ENCODE peak calls at places on chromosomes 1 and 21, in eight cellular contexts. G is left lung, Q is BE2C, I is HFF-Myc, Z is WTC11, S is fibroblast of the aortic adventitia, B is Calu3, F is foreskin fibroblast. K is an unnamed sample.

GRCh38 chr1:192994141-192994540 is 65.0 kb downstream of the UCHL5 start:
- DNase-seq in G (no peak), Z (no peak), Q (no peak), F (no peak), B (no peak), S (no peak), I (no peak), K (no peak)

GRCh38 chr21:40215941-40216340 is 348.7 kb downstream of the PCP4 start:
- DNase-seq in S (no peak), B (no peak), Q (no peak), I (no peak), F (no peak), G (no peak), Z (no peak), K (no peak)

GRCh38 chr21:39637197-39637970 is 24.6 kb downstream of the B3GALT5 start:
- DNase-seq in Z (no peak), B (no peak), F (no peak), Q (no peak), G (no peak), S (no peak), I (no peak), K (no peak)

GRCh38 chr21:45590246-45590725 is 48.0 kb upstream of the SLC19A1 start:
- DNase-seq in G (peak), F (peak), Q (peak), Z (peak), I (no peak), B (no peak), S (peak), K (peak)

GRCh38 chr1:50774759-50775351 is 185.2 kb downstream of the FAF1 start:
- DNase-seq in I (peak), B (peak), F (peak), S (peak), Q (peak), Z (no peak), G (no peak), K (peak)

GRCh38 chr1:6080469-6080868 is 34.8 kb downstream of the KCNAB2 start:
- DNase-seq in I (no peak), B (peak), G (no peak), S (no peak), Z (no peak), F (no peak), Q (no peak), K (no peak)

GRCh38 chr1:100360790-100361232 is 8.5 kb downstream of the CDC14A start:
- DNase-seq in I (no peak), Z (no peak), B (no peak), G (no peak), S (peak), F (peak), Q (no peak), K (no peak)

GRCh38 chr1:99548924-99549605 is 96.8 kb upstream of the PALMD start:
- DNase-seq in B (no peak), Z (no peak), I (no peak), S (peak), G (no peak), Q (peak), F (no peak), K (no peak)

GRCh38 chr1:226108935-226109828 is 46.7 kb downstream of the H3-3A start:
- DNase-seq in F (peak), G (no peak), Z (no peak), I (no peak), Q (no peak), B (no peak), S (peak), K (no peak)

GRCh38 chr1:208988811-208989222 is 594.7 kb upstream of the CAMK1G start:
- DNase-seq in B (peak), G (no peak), Z (no peak), I (peak), S (peak), F (peak), Q (no peak), K (no peak)

GRCh38 chr1:44237721-44238457 is 24.6 kb downstream of the DMAP1 start:
- DNase-seq in F (peak), I (peak), Z (peak), B (no peak), G (peak), S (no peak), Q (peak), K (peak)

GRCh38 chr1:182259963-182260362 is 131.6 kb downstream of the GLUL start:
- DNase-seq in F (no peak), Z (no peak), Q (no peak), S (no peak), B (no peak), I (no peak), G (no peak), K (no peak)

GRCh38 chr21:43369124-43369523 is 57.8 kb downstream of the SIK1 start:
- DNase-seq in Q (peak), F (peak), I (no peak), G (peak), S (no peak), B (no peak), Z (no peak), K (no peak)

GRCh38 chr1:70762386-70762785 is 285.2 kb downstream of the PTGER3 start:
- DNase-seq in B (no peak), Z (no peak), Q (no peak), G (no peak), F (no peak), I (no peak), S (no peak), K (no peak)

GRCh38 chr1:226644541-226645176 is 94.4 kb downstream of the ITPKB start:
- DNase-seq in Q (no peak), G (peak), B (no peak), F (no peak), S (no peak), I (no peak), Z (no peak), K (no peak)

GRCh38 chr1:21311016-21311415 is 20.8 kb upstream of the ECE1 start:
- DNase-seq in Q (no peak), I (no peak), S (no peak), G (no peak), B (peak), Z (no peak), F (no peak), K (no peak)

GRCh38 chr1:94799201-94799600 is 21.0 kb upstream of the SLC44A3 start:
- DNase-seq in S (no peak), G (no peak), B (no peak), Q (no peak), F (no peak), Z (no peak), I (no peak), K (no peak)

GRCh38 chr1:162914601-162915000 is 53.6 kb upstream of the CCDC190 start:
- DNase-seq in F (no peak), B (no peak), I (no peak), Q (no peak), G (no peak), Z (no peak), S (no peak), K (no peak)

GRCh38 chr1:208252126-208252853 is 8.1 kb upstream of the PLXNA2 start:
- DNase-seq in Z (peak), S (no peak), F (no peak), B (peak), I (no peak), Q (peak), G (no peak), K (no peak)

GRCh38 chr1:223248787-223249175 is 105.7 kb upstream of the TLR5 start:
- DNase-seq in I (no peak), B (no peak), S (no peak), Q (no peak), F (no peak), G (no peak), Z (no peak), K (no peak)

GRCh38 chr21:19011448-19011847 is 607.9 kb upstream of the TMPRSS15 start:
- DNase-seq in Q (no peak), I (no peak), B (no peak), Z (no peak), S (no peak), F (no peak), G (no peak), K (no peak)

GRCh38 chr1:88571510-88571909 is 112.6 kb upstream of the PKN2 start:
- DNase-seq in F (no peak), S (no peak), Z (no peak), B (no peak), Q (no peak), G (no peak), I (no peak), K (no peak)

GRCh38 chr1:42462828-42463763 is at the start of gene CCDC30:
- DNase-seq in S (peak), G (peak), F (peak), Z (peak), B (peak), I (peak), Q (peak), K (peak)

GRCh38 chr1:91804546-91805023 is 81.4 kb downstream of the TGFBR3 start:
- DNase-seq in Z (no peak), F (no peak), I (no peak), B (peak), G (no peak), S (no peak), Q (no peak), K (no peak)

GRCh38 chr1:55735110-55735509 is 519.9 kb upstream of the USP24 start:
- DNase-seq in G (no peak), I (no peak), S (no peak), Z (no peak), B (no peak), F (peak), Q (no peak), K (no peak)

GRCh38 chr1:156160744-156161181 is 7.4 kb downstream of the SEMA4A start:
- DNase-seq in Z (peak), S (no peak), G (peak), Q (peak), B (no peak), F (peak), I (no peak), K (peak)

GRCh38 chr1:14413809-14414208 is 184.7 kb upstream of the KAZN start:
- DNase-seq in I (no peak), S (peak), Q (no peak), F (peak), G (no peak), B (no peak), Z (no peak), K (no peak)

GRCh38 chr1:2353215-2353906 is 38.0 kb downstream of the MORN1 start:
- DNase-seq in Q (peak), I (no peak), B (no peak), S (peak), Z (no peak), G (peak), F (no peak), K (no peak)

GRCh38 chr21:31577280-31577679 is 82.2 kb upstream of the SOD1 start:
- DNase-seq in Z (no peak), I (no peak), F (no peak), B (no peak), S (no peak), G (no peak), Q (no peak), K (no peak)

GRCh38 chr1:228176024-228176395 is 10.4 kb downstream of the IBA57 start:
- DNase-seq in Z (no peak), S (no peak), I (no peak), F (no peak), G (no peak), B (no peak), Q (no peak), K (no peak)

GRCh38 chr1:228176461-228177182 is 11.0 kb downstream of the IBA57 start:
- DNase-seq in S (no peak), Z (no peak), B (no peak), I (no peak), Q (no peak), G (no peak), F (no peak), K (no peak)

GRCh38 chr1:228175316-228176023 is 9.9 kb downstream of the IBA57 start:
- DNase-seq in I (no peak), Q (no peak), F (no peak), Z (no peak), G (peak), S (no peak), B (no peak), K (no peak)

GRCh38 chr1:228172591-228173527 is 7.3 kb downstream of the IBA57 start:
- DNase-seq in Q (no peak), Z (no peak), I (no peak), F (no peak), G (no peak), S (no peak), B (no peak), K (no peak)

DNA sequence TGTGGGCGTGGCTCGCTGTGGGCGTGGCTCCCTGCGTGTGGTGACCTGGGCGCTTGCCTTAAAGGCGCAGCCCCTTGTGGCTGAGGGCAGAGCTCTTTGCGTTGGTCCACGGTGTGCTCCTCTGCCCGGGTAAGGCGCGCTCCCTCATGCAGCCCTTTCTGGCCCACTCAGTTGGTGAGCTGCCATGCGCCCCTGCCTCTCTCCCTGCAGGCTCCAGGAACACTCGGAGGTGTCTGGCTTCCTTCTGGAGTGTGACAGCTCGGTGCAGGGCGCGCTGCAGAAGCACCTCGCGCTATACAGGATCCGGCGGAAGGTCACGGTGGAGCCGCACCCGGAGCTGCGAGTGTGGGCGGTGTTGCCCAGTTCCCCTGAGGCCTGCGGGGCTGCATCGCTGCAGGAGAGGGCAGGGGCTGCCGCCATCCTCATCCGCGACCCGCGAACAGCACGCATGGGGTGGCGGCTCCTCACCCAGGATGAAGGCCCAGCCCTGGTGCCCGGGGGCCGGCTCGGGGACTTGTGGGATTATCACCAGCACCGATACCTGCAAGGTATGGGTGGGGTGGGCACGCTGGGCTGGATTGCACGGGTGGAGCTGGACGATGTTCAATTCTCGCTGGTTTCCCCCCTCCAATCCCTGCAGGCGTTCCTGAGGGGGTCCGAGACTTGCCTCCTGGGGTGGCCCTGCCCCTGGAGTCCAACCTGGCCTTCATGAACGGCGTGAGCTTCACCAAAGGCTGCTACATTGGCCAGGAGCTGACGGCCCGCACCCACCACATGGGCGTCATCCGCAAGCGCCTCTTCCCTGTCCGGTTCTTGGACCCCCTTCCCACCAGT is 9.1 kb downstream of the IBA57 start:
- DNase-seq in S (no peak), Z (peak), G (peak), B (no peak), F (no peak), Q (peak), I (no peak), K (no peak)
- TF ChIP-seq CTCF in S (no peak), Z (no peak), G (no peak), B (no peak), F (no peak), Q (no peak), I (no peak), K (no peak)

DNA sequence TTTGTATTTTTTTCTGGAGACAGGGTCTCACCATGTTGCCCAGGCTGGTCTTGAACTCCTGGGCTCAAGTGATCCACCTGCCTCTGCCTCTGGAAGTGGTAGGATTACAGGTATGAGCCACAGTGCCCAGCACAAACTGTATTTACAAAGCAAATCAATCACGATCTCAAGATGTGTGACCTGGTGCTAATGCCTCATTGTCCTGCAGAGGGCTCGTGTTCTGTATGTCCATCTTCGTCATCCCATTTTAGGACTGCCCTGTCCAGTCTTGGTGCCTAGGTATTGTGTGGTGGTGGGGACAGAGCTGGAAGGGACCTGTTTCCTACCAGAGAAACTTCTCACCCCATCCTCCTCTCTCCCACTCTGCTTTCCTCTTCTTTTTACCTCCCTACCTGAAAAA is 20.2 kb downstream of the PROK1 start:
- DNase-seq in S (no peak), F (no peak), Q (no peak), Z (no peak), G (no peak), B (no peak), I (no peak), K (no peak)
- TF ChIP-seq CTCF in S (no peak), F (no peak), Q (peak), Z (no peak), G (no peak), B (no peak), I (peak), K (no peak)

GRCh38 chr1:202688401-202688800 is 21.9 kb downstream of the SYT2 start:
- DNase-seq in B (no peak), G (no peak), Z (no peak), S (peak), I (no peak), Q (no peak), F (peak), K (no peak)
- TF ChIP-seq CTCF in B (no peak), G (no peak), Z (no peak), S (no peak), I (no peak), Q (no peak), F (no peak), K (no peak)

GRCh38 chr1:214602764-214603657 is at the start of gene CENPF:
- DNase-seq in Q (peak), S (peak), B (peak), F (peak), G (peak), Z (peak), I (peak), K (peak)
- TF ChIP-seq CTCF in Q (peak), S (peak), B (no peak), F (no peak), G (peak), Z (no peak), I (no peak), K (no peak)

DNA sequence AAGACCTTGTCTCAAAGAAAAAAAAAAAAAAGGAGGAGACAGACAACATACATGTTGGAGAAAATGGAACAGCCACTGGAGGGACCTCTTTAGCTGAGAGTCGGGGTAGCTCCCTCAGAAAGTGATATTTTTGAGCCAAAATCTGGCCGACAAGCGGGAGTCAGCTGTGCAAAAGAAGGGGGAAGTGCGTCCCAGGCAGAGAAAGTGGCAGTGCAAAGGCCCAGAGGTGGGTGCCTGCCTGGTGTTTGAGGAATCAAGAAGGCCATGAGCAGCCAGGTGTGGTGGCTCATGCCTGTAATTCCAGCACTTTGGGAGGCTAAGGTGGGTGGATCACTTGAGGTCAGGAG is 6.1 kb upstream of the CROCC start:
- DNase-seq in S (peak), B (no peak), Z (no peak), F (peak), I (no peak), Q (no peak), G (peak), K (no peak)
- TF ChIP-seq CTCF in S (no peak), B (no peak), Z (no peak), F (peak), I (no peak), Q (no peak), G (no peak), K (no peak)

GRCh38 chr1:145978860-145979745 is 14.6 kb downstream of the POLR3GL start:
- DNase-seq in F (peak), S (peak), Z (peak), Q (peak), G (peak), I (peak), B (peak), K (peak)
- TF ChIP-seq CTCF in F (peak), S (peak), Z (no peak), Q (peak), G (no peak), I (peak), B (no peak), K (no peak)

K was measured in endothelial cell.